ENCODE peak calls at places on chromosomes 16 and 17, in nine cellular contexts. T, S, C, Z, P, E, M, W and V are unnamed samples.

GRCh38 chr16:3646348-3646920 is 8.1 kb upstream of the DNASE1 start:
- DNase-seq in T (no peak), M (peak), P (no peak), Z (no peak), C (peak), S (peak), E (peak), W (peak), V (no peak)

GRCh38 chr17:81328925-81329278 is 33.8 kb upstream of the SLC38A10 start:
- DNase-seq in T (no peak), W (no peak), C (no peak), M (no peak), P (no peak), Z (no peak), S (peak), E (no peak), V (peak)

GRCh38 chr17:5237541-5238016 is 2.9 kb upstream of the SCIMP start:
- DNase-seq in W (no peak), T (peak), E (peak), M (peak), P (no peak), C (peak), S (peak), Z (no peak), V (peak)

GRCh38 chr16:50261160-50261706 is 5.1 kb upstream of the ADCY7 start:
- DNase-seq in M (no peak), T (no peak), S (no peak), C (no peak), Z (no peak), E (no peak), W (no peak), P (peak), V (no peak)

GRCh38 chr17:82752371-82753200 is 721 bp downstream of the TBCD start:
- DNase-seq in W (no peak), T (no peak), P (no peak), M (peak), E (no peak), Z (no peak), C (no peak), S (peak), V (peak)

GRCh38 chr16:31498493-31498892 is 9.7 kb downstream of the RUSF1 start:
- DNase-seq in P (no peak), E (no peak), T (no peak), S (no peak), M (no peak), W (no peak), C (no peak), Z (no peak), V (no peak)

GRCh38 chr17:32319548-32319905 is 22.4 kb downstream of the C17orf75 start:
- DNase-seq in T (peak), M (peak), Z (peak), C (peak), S (peak), P (peak), W (peak), E (peak), V (peak)

GRCh38 chr17:73536700-73537680 is 107.3 kb downstream of the SDK2 start:
- DNase-seq in E (no peak), M (no peak), C (no peak), W (no peak), P (no peak), Z (no peak), T (no peak), S (no peak), V (no peak)

GRCh38 chr17:52606098-52606497 is 447.6 kb upstream of the CA10 start:
- DNase-seq in C (no peak), S (no peak), M (no peak), Z (no peak), E (no peak), T (no peak), W (no peak), P (no peak), V (no peak)

GRCh38 chr17:17810374-17811248 is 26.2 kb downstream of the SREBF1 start:
- DNase-seq in S (no peak), T (no peak), Z (no peak), P (peak), E (no peak), C (no peak), M (no peak), W (no peak), V (no peak)
- TF ChIP-seq CTCF in S (no peak), T (no peak), Z (no peak), P (no peak), E (no peak), C (no peak), M (no peak), W (no peak), V (no peak)

DNA sequence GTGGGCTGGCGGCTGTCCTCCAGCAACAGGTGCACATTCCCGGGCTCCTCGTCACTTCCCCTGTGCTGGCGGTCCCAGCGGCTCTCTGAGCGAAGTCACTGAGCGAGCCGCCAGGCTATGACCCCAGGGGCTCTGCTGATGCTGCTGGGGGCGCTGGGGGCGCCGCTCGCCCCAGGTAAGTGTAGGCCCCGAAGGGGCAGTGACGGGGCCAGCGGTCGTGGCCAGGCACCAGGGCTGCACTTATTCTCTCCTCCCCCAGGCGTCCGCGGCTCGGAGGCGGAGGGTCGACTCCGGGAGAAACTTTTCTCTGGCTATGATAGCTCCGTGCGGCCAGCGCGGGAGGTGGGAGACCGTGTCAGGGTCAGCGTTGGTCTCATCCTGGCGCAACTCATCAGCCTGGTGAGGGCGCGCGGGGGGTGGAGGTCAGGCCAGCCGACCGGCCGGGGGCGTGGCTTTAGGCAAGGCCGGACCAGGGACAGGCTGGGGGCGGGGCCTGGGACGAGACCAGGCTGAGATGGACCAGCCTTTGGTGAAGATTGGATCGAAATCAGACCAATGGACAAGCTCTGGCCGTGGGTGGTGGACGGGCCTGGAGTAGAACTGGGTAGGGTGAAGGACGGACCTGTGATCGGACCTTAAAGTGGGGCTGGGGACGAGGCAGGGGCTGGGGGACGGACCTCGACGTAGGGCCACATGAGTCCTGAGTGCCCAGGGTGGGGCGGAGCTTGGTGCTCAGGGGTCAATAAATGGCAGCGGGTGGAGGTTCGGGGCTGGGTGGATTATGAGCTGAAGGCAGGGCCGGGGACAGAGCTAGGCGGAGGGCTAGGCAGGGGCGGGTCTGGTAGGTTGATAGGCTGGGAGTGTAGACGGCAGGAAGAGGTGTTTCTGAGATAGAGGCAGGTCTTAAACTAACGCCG is at the start of gene CHRNB1:
- DNase-seq in Z (no peak), P (peak), C (peak), T (peak), S (peak), E (peak), W (peak), M (peak), V (no peak)
- TF ChIP-seq POLR2A in Z (no peak), P (no peak), C (no peak), T (no peak), S (no peak), E (peak), W (peak), M (peak), V (no peak)

GRCh38 chr16:72427786-72428480 is 256.0 kb upstream of the PMFBP1 start:
- DNase-seq in W (no peak), M (no peak), E (no peak), Z (no peak), S (no peak), P (no peak), C (no peak), T (no peak), V (no peak)
- H3K4me3 ChIP-seq in W (no peak), M (no peak), E (no peak), Z (no peak), S (no peak), P (no peak), C (no peak), T (no peak), V (no peak)

DNA sequence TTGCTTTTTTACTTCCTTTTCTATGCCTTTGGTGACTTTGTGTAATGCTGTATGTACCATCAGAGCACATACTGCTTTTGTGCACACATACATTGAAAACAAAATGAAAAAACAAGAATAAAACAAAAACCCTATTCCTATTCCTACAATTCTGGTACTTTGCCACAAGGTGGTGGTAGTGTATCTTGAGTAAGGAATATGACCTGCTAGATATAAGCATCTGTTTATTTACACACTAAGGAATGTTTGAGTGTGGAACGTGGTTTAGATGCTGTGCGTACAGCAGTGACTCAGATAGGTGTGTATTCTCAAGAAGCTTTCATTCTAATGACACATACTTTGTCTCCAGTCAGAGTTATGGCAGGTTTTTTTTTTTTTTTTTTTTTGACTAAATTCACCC is 606.2 kb downstream of the WWOX start:
- DNase-seq in C (peak), E (no peak), Z (no peak), M (peak), S (peak), W (no peak), P (no peak), T (no peak), V (peak)
- TF ChIP-seq CTCF in C (peak), E (peak), Z (peak), M (peak), S (no peak), W (no peak), P (no peak), T (peak), V (peak)

DNA sequence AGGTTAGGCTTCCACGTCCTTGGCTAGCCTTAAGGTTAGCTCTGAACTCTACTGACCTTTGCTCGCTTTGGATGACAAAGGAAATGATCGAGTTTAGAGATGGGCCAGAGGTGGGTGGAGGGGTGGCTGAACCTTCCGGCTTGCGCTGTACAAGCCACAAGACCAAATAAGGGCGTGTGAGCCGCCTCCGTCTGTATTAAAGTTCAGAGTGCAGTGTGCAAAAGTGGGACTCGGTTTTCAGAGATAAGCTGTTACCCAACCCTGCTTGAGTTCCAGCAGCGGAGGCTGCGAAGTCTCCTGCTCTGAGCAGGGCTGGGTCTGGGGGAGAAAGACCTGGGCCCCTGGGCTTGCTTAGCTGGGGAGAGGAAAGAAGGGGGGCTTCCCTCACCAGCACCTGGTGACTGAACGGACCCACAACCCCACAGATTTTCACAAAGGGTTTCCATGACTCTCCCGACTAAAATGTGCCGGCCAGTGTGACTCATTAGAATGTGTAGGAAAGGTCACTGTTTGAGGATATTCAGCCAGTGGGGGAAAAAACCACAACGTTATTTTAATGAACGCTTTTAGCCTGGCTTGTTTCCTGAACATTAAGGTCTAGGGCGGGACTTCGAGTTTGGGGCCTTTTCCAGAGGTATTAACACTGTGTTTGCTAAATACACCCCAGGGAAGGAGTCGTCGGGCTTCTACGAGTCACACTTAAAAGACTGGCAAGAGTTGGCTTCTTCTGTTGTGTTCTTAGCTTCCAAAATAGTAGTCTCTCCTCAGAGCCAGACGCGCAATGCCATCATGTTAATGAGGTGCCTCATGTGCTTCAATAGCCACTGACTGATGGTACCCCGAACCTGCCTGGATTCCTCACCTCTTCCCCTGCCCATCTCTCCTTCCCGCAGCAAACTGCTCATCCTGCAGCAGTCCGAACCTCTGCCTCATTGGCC is 67.0 kb downstream of the CENPV start:
- DNase-seq in Z (peak), T (peak), P (peak), W (peak), M (peak), S (peak), C (peak), E (peak), V (peak)
- TF ChIP-seq POLR2A in Z (no peak), T (no peak), P (peak), W (peak), M (peak), S (peak), C (peak), E (peak), V (peak)

GRCh38 chr17:78921437-78921971 is 3.7 kb downstream of the TIMP2 start:
- DNase-seq in P (no peak), S (no peak), W (no peak), T (no peak), E (peak), Z (no peak), C (no peak), M (no peak), V (no peak)
- H3K4me3 ChIP-seq in P (peak), S (no peak), W (no peak), T (no peak), E (no peak), Z (no peak), C (no peak), M (no peak), V (no peak)

GRCh38 chr16:69114976-69115355 is 9.5 kb downstream of the HAS3 start:
- DNase-seq in W (no peak), C (no peak), S (no peak), T (no peak), E (no peak), M (no peak), Z (no peak), P (no peak), V (no peak)
- TF ChIP-seq CTCF in W (no peak), C (no peak), S (no peak), T (no peak), E (no peak), M (no peak), Z (no peak), P (no peak), V (no peak)